ENCODE peak calls at places on chromosomes 2 and 18, in four cellular contexts. P, B, S and V are unnamed samples.

GRCh38 chr2:128442891-128443302 is 124.2 kb upstream of the HS6ST1 start:
- DNase-seq in B (no peak), P (no peak), S (no peak), V (no peak)

GRCh38 chr18:59141294-59142068 is 1.8 kb downstream of the SEC11C start:
- DNase-seq in P (peak), S (no peak), B (no peak), V (no peak)

GRCh38 chr2:239881561-239882320 is 143.4 kb downstream of the NDUFA10 start:
- DNase-seq in P (no peak), B (no peak), S (no peak), V (peak)

GRCh38 chr18:31248783-31249521 is 69.0 kb upstream of the DSG1 start:
- DNase-seq in S (no peak), B (no peak), P (no peak), V (no peak)

GRCh38 chr2:233418761-233419625 is 64.7 kb downstream of the DGKD start:
- DNase-seq in B (no peak), S (peak), P (peak), V (peak)

GRCh38 chr2:72041638-72042111 is 106.0 kb downstream of the CYP26B1 start:
- DNase-seq in S (no peak), B (no peak), P (no peak), V (no peak)

GRCh38 chr2:234858790-234859329 is 93.0 kb upstream of the SH3BP4 start:
- DNase-seq in B (no peak), S (no peak), P (no peak), V (no peak)

GRCh38 chr2:204226305-204226861 is 289.8 kb downstream of the ICOS start:
- DNase-seq in B (no peak), S (no peak), P (no peak), V (no peak)

GRCh38 chr18:8816233-8816632 is 110.9 kb downstream of the MTCL1 start:
- DNase-seq in S (no peak), P (no peak), B (no peak), V (no peak)

GRCh38 chr18:56563568-56563967 is 74.8 kb downstream of the TXNL1 start:
- DNase-seq in B (peak), P (peak), S (no peak), V (no peak)

GRCh38 chr2:83115155-83115554 is 1343.9 kb downstream of the SUCLG1 start:
- DNase-seq in P (no peak), S (no peak), B (no peak), V (no peak)

GRCh38 chr2:6968319-6969100 is 51.3 kb downstream of the RNF144A start:
- DNase-seq in P (no peak), B (no peak), S (no peak), V (no peak)

GRCh38 chr2:222450021-222450420 is 25.7 kb downstream of the SGPP2 start:
- DNase-seq in B (no peak), S (no peak), P (no peak), V (no peak)

GRCh38 chr18:39863916-39864315 is 2091.1 kb upstream of the PIK3C3 start:
- DNase-seq in S (no peak), B (no peak), P (no peak), V (no peak)

GRCh38 chr2:71611247-71611646 is 157.9 kb downstream of the DYSF start:
- DNase-seq in S (no peak), B (no peak), P (no peak), V (no peak)

GRCh38 chr2:53450885-53451284 is 316.7 kb upstream of the CHAC2 start:
- DNase-seq in B (no peak), P (no peak), S (no peak), V (no peak)

GRCh38 chr2:14256890-14257289 is 375.6 kb upstream of the LRATD1 start:
- DNase-seq in S (no peak), B (no peak), P (no peak), V (no peak)

GRCh38 chr2:180656455-180656847 is 324.0 kb upstream of the UBE2E3 start:
- DNase-seq in P (no peak), S (no peak), B (no peak), V (no peak)

GRCh38 chr2:61177727-61178549 is 15.9 kb downstream of the C2orf74 start:
- DNase-seq in B (no peak), P (peak), S (peak), V (no peak)

GRCh38 chr2:232809349-232810124 is 33.2 kb upstream of the KCNJ13 start:
- DNase-seq in S (no peak), B (no peak), P (peak), V (no peak)

GRCh38 chr2:145975406-145975805 is 1455.5 kb upstream of the ZEB2 start:
- DNase-seq in P (no peak), B (no peak), S (no peak), V (no peak)

GRCh38 chr18:2978626-2979025 is 34.3 kb downstream of the LPIN2 start:
- DNase-seq in P (no peak), B (no peak), S (no peak), V (no peak)

GRCh38 chr2:7089284-7089683 is 172.1 kb downstream of the RNF144A start:
- DNase-seq in B (no peak), S (no peak), P (no peak), V (no peak)

GRCh38 chr2:61557386-61557785 is 19.2 kb upstream of the XPO1 start:
- DNase-seq in S (no peak), B (no peak), P (no peak), V (no peak)

GRCh38 chr2:218340656-218341055 is 16.0 kb upstream of the CATIP start:
- DNase-seq in B (no peak), S (no peak), P (no peak), V (no peak)

GRCh38 chr18:13136689-13137040 is 81.9 kb upstream of the LDLRAD4 start:
- DNase-seq in B (peak), P (no peak), S (no peak), V (peak)

GRCh38 chr2:15984367-15985255 is 44.3 kb downstream of the MYCN start:
- DNase-seq in B (peak), P (no peak), S (no peak), V (no peak)

GRCh38 chr2:109472331-109473005 is 141.3 kb downstream of the SEPTIN10 start:
- DNase-seq in B (no peak), P (no peak), S (no peak), V (no peak)

GRCh38 chr2:61272421-61273070 is 110.6 kb downstream of the C2orf74 start:
- DNase-seq in B (no peak), P (no peak), S (no peak), V (no peak)

GRCh38 chr2:208392300-208392699 is 14.3 kb upstream of the PTH2R start:
- DNase-seq in S (no peak), B (no peak), P (no peak), V (no peak)
- TF ChIP-seq CTCF in S (no peak), B (no peak), P (peak), V (no peak)

GRCh38 chr18:69944434-69944833 is 3.2 kb downstream of the CD226 start:
- DNase-seq in B (no peak), S (no peak), P (no peak), V (no peak)

GRCh38 chr18:69945220-69946114 is 2.2 kb downstream of the CD226 start:
- DNase-seq in B (no peak), P (no peak), S (no peak), V (no peak)

GRCh38 chr18:69946608-69947155 is 991 bp downstream of the CD226 start:
- DNase-seq in P (no peak), B (no peak), S (no peak), V (no peak)

GRCh38 chr18:69941183-69941582 is 6.5 kb downstream of the CD226 start:
- DNase-seq in P (no peak), B (no peak), S (no peak), V (no peak)

GRCh38 chr18:69943021-69943420 is 4.7 kb downstream of the CD226 start:
- DNase-seq in B (no peak), S (no peak), P (no peak), V (no peak)
- TF ChIP-seq CTCF in B (no peak), S (no peak), P (peak), V (peak)

GRCh38 chr2:118639371-118639770 is 208.1 kb downstream of the EN1 start:
- DNase-seq in B (no peak), P (no peak), S (no peak), V (no peak)
- TF ChIP-seq CTCF in B (no peak), P (no peak), S (no peak), V (no peak)

GRCh38 chr2:31886700-31887099 is 124.1 kb downstream of the MEMO1 start:
- DNase-seq in P (peak), S (no peak), B (no peak), V (no peak)
- TF ChIP-seq CTCF in P (peak), S (no peak), B (peak), V (peak)